ENCODE peak calls at places on chromosome 15, in nine cellular contexts. Q is foreskin fibroblast, V is cardiac fibroblast, F is HepG2, A is epithelial cell of proximal tubule, C is ovary, S is dorsolateral prefrontal cortex, W is choroid plexus epithelial cell, U is Peyer's patch. O is an unnamed sample.

GRCh38 chr15:63487076-63487757 is 17.2 kb upstream of the USP3 start:
- DNase-seq in W (peak), A (no peak), U (peak), Q (no peak), C (peak), V (peak), S (peak), F (peak), O (peak)

GRCh38 chr15:81848701-81849100 is 197.1 kb downstream of the MEX3B start:
- DNase-seq in V (no peak), U (no peak), W (no peak), Q (no peak), F (no peak), S (no peak), A (no peak), C (no peak), O (no peak)

GRCh38 chr15:101477851-101478353 is 11.6 kb downstream of the PCSK6 start:
- DNase-seq in A (no peak), W (no peak), Q (no peak), U (no peak), V (no peak), C (peak), F (no peak), S (no peak), O (no peak)

GRCh38 chr15:94674251-94674650 is 442.9 kb downstream of the MCTP2 start:
- DNase-seq in W (no peak), C (peak), U (no peak), A (no peak), S (peak), Q (no peak), V (peak), F (no peak), O (peak)

GRCh38 chr15:62928242-62928995 is 114.1 kb upstream of the TPM1 start:
- DNase-seq in Q (peak), V (peak), C (no peak), U (no peak), W (peak), S (peak), F (peak), A (peak), O (peak)

GRCh38 chr15:71586463-71586862 is 223.9 kb upstream of the NR2E3 start:
- DNase-seq in V (no peak), Q (no peak), F (no peak), C (no peak), S (no peak), A (no peak), W (no peak), U (no peak), O (no peak)

GRCh38 chr15:49904296-49904695 is 214.7 kb downstream of the ATP8B4 start:
- DNase-seq in C (no peak), A (no peak), V (no peak), F (no peak), U (no peak), S (no peak), Q (no peak), W (no peak), O (no peak)

GRCh38 chr15:40949756-40950207 is 3.5 kb upstream of the CHAC1 start:
- DNase-seq in W (no peak), S (no peak), F (peak), V (peak), C (no peak), U (peak), Q (no peak), A (no peak), O (no peak)

GRCh38 chr15:38864827-38865604 is 300.4 kb upstream of the RASGRP1 start:
- DNase-seq in V (peak), F (no peak), S (no peak), W (peak), U (no peak), C (peak), A (no peak), Q (peak), O (no peak)

GRCh38 chr15:64249406-64249805 is 86.6 kb upstream of the PPIB start:
- DNase-seq in S (no peak), W (no peak), C (no peak), V (no peak), U (no peak), A (peak), F (no peak), Q (no peak), O (peak)

GRCh38 chr15:33722005-33722672 is 246.2 kb upstream of the CHRM5 start:
- DNase-seq in S (no peak), F (no peak), W (peak), V (peak), A (peak), Q (peak), C (no peak), U (no peak), O (peak)

GRCh38 chr15:38002883-38003477 is 68.5 kb downstream of the TMCO5A start:
- DNase-seq in Q (peak), U (no peak), F (peak), C (no peak), S (no peak), V (peak), A (peak), W (peak), O (peak)

GRCh38 chr15:41772720-41773331 is 1.5 kb upstream of the MAPKBP1 start:
- DNase-seq in U (no peak), V (peak), W (peak), F (peak), A (no peak), Q (peak), C (no peak), S (peak), O (peak)

GRCh38 chr15:38526158-38526557 is 38.5 kb downstream of the RASGRP1 start:
- DNase-seq in F (no peak), A (no peak), C (no peak), V (no peak), S (no peak), U (no peak), W (no peak), Q (no peak), O (no peak)

GRCh38 chr15:75920079-75920478 is 16.4 kb downstream of the FBXO22 start:
- DNase-seq in C (no peak), Q (peak), A (no peak), F (peak), U (no peak), W (peak), S (no peak), V (no peak), O (no peak)

GRCh38 chr15:26901036-26901435 is 34.2 kb downstream of the GABRA5 start:
- DNase-seq in A (no peak), Q (no peak), S (no peak), V (no peak), C (no peak), U (no peak), F (no peak), W (no peak), O (no peak)

GRCh38 chr15:70195808-70196304 is 98.1 kb upstream of the TLE3 start:
- DNase-seq in A (no peak), U (no peak), C (peak), W (peak), Q (peak), V (peak), S (peak), F (peak), O (peak)

GRCh38 chr15:95263751-95264150 is 1032.4 kb downstream of the MCTP2 start:
- DNase-seq in S (no peak), U (no peak), F (no peak), Q (no peak), V (no peak), W (no peak), C (no peak), A (no peak), O (no peak)

GRCh38 chr15:56582785-56583184 is 117.8 kb upstream of the MNS1 start:
- DNase-seq in F (no peak), W (no peak), S (no peak), U (no peak), C (no peak), V (no peak), Q (no peak), A (no peak), O (no peak)

GRCh38 chr15:36644156-36644896 is 64.9 kb downstream of the CDIN1 start:
- DNase-seq in S (no peak), F (no peak), C (no peak), W (no peak), U (no peak), Q (no peak), A (no peak), V (no peak), O (no peak)

GRCh38 chr15:100653608-100654007 is 51.2 kb downstream of the ASB7 start:
- DNase-seq in Q (no peak), U (no peak), S (no peak), A (no peak), W (no peak), C (no peak), F (no peak), V (peak), O (no peak)

GRCh38 chr15:60548101-60548500 is 69.2 kb upstream of the ICE2 start:
- DNase-seq in V (no peak), S (no peak), F (no peak), W (no peak), C (no peak), A (peak), Q (no peak), U (no peak), O (no peak)

GRCh38 chr15:64865998-64866520 is 24.3 kb downstream of the PLEKHO2 start:
- DNase-seq in F (no peak), C (peak), Q (peak), V (peak), A (no peak), W (peak), U (no peak), S (no peak), O (peak)

GRCh38 chr15:88465633-88466219 is 1.5 kb downstream of the MRPL46 start:
- DNase-seq in F (peak), W (peak), A (peak), U (no peak), C (no peak), V (peak), Q (peak), S (no peak), O (peak)

GRCh38 chr15:52730163-52730562 is 51.0 kb upstream of the ATOSA start:
- DNase-seq in V (peak), F (no peak), A (no peak), U (no peak), W (peak), Q (peak), C (no peak), S (no peak), O (peak)

GRCh38 chr15:40754574-40754882 is 526 bp downstream of the RMDN3 start:
- DNase-seq in W (peak), V (no peak), S (no peak), C (peak), F (no peak), Q (no peak), A (no peak), U (peak), O (peak)

GRCh38 chr15:91407237-91407889 is 307.3 kb downstream of the SV2B start:
- DNase-seq in C (no peak), W (peak), Q (no peak), S (no peak), V (no peak), A (peak), U (no peak), F (no peak), O (peak)

GRCh38 chr15:45719490-45719889 is 84.7 kb downstream of the SQOR start:
- DNase-seq in V (peak), Q (no peak), C (no peak), A (no peak), U (no peak), F (no peak), W (peak), S (no peak), O (no peak)

GRCh38 chr15:77515613-77516012 is 94.9 kb downstream of the HMG20A start:
- DNase-seq in Q (no peak), U (no peak), A (no peak), F (no peak), S (no peak), W (no peak), C (no peak), V (no peak), O (no peak)

GRCh38 chr15:50562735-50563640 is 16.5 kb upstream of the USP50 start:
- DNase-seq in F (no peak), A (no peak), C (no peak), V (peak), S (no peak), Q (no peak), W (peak), U (no peak), O (peak)

GRCh38 chr15:63292771-63293170 is 15.4 kb downstream of the APH1B start:
- DNase-seq in Q (peak), U (no peak), V (peak), C (no peak), A (peak), F (no peak), W (peak), S (no peak), O (peak)

DNA sequence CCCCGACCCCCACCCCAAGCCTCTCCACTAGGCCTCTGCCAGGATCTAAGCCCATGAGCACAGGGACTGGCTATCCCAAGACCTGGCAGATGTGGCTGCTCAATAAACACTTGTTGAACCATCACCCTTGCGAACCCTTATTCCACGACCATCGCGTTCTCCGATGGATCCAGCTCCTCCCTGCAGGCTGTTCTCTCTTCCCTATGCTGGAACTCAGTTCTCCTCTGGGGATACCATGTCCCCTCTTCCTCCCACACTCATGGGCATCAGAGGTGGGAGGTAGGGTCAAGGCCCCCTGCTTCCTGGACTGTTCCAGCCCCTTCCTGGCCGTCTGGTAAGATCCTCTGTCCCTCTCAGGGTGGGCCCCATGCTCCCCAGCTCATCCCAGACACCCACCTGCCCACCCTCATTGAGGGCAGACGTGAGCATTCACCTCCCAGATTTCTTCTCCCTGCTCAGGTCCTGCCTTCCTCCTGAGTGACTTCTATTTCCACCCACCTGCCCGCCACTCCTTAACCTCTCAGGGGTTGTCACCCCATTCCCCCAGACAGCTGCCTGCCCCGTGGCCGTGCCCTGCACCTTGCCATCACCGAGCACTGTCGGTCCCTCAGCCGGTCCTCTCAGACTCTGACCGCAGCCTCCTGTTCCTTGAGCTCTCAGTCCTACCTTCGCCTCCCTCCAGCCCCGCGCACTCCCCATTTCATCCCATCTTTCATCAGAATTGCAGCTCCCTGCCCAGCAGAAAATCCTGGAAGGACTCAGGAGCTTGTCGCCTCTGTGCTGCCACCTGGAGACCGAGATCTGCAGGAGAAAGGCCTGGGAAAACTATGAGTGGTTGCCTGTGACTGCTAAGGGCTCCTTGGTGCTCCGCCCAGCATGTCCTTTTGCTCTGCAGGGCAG is 42.0 kb downstream of the PML start:
- DNase-seq in Q (peak), F (peak), A (no peak), W (peak), U (no peak), S (peak), V (peak), C (peak), O (peak)
- TF ChIP-seq CTCF in Q (peak), F (peak), A (peak), W (peak), U (peak), S (peak), V (peak), C (no peak), O (peak)

GRCh38 chr15:97995881-97996603 is 35.5 kb downstream of the ARRDC4 start:
- DNase-seq in W (peak), F (no peak), S (no peak), U (peak), Q (no peak), C (no peak), V (no peak), A (no peak), O (peak)
- H3K4me3 ChIP-seq in W (no peak), F (no peak), S (no peak), U (no peak), Q (no peak), C (no peak), V (no peak), A (no peak), O (no peak)

GRCh38 chr15:59377940-59378339 is 5.3 kb upstream of the MYO1E start:
- DNase-seq in Q (no peak), V (no peak), S (no peak), C (no peak), A (no peak), W (no peak), F (no peak), U (no peak), O (no peak)

GRCh38 chr15:59378855-59379254 is 6.2 kb upstream of the MYO1E start:
- DNase-seq in Q (no peak), V (no peak), F (no peak), U (no peak), C (no peak), S (no peak), W (no peak), A (no peak), O (no peak)

GRCh38 chr15:59379524-59379923 is 6.9 kb upstream of the MYO1E start:
- DNase-seq in S (no peak), W (no peak), V (no peak), Q (no peak), F (no peak), U (no peak), C (no peak), A (no peak), O (no peak)

GRCh38 chr15:59373215-59373614 is 544 bp upstream of the MYO1E start:
- DNase-seq in F (no peak), A (no peak), V (no peak), U (no peak), S (no peak), Q (no peak), C (no peak), W (no peak), O (no peak)

GRCh38 chr15:59376735-59377134 is 4.1 kb upstream of the MYO1E start:
- DNase-seq in V (peak), A (no peak), Q (no peak), C (no peak), W (peak), U (no peak), S (no peak), F (no peak), O (peak)
- TF ChIP-seq CTCF in V (no peak), A (peak), Q (peak), C (no peak), W (peak), U (peak), S (no peak), F (no peak), O (peak)

DNA sequence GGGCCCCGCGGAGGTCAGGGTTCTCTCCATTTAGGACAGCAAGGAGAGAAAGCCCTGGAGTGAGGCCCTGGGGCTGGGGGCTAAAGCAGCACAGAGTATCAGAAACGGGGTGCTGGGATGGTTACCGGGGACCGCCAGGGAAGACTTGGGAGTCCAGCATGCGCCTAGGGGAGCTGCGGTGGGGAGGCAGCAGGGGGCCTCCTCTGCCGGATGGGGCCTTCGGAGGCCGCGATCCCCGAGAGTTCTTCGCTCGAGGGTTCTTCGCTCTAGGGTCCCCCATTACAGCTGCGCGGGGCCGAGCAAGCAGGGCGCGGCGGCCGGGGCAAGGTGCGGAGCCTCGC is 515 bp upstream of the APBA2 start:
- DNase-seq in F (no peak), Q (no peak), C (no peak), A (no peak), W (no peak), U (no peak), V (no peak), S (no peak), O (no peak)
- H3K4me3 ChIP-seq in F (peak), Q (peak), C (no peak), A (peak), W (peak), U (peak), V (peak), S (peak), O (peak)

GRCh38 chr15:98428253-98428989 is 219.9 kb upstream of the IGF1R start:
- DNase-seq in C (peak), Q (peak), A (peak), U (peak), V (peak), F (peak), W (peak), S (peak), O (peak)
- TF ChIP-seq CTCF in C (peak), Q (peak), A (peak), U (peak), V (peak), F (peak), W (peak), S (peak), O (peak)

GRCh38 chr15:99251436-99251821 is at the start of gene LRRC28:
- DNase-seq in U (no peak), S (no peak), Q (no peak), A (no peak), F (peak), C (no peak), W (no peak), V (no peak), O (no peak)

GRCh38 chr15:99249270-99249817 is at the start of gene TTC23:
- DNase-seq in U (no peak), A (peak), W (peak), F (peak), V (peak), Q (peak), C (no peak), S (no peak), O (peak)

GRCh38 chr15:99248000-99248727 is 1.2 kb downstream of the TTC23 start:
- DNase-seq in U (no peak), W (no peak), F (no peak), A (no peak), Q (no peak), C (no peak), V (no peak), S (no peak), O (no peak)

GRCh38 chr15:99250494-99251435 is 516 bp upstream of the LRRC28 start:
- DNase-seq in Q (peak), A (peak), S (peak), W (peak), V (peak), U (peak), C (peak), F (peak), O (peak)

GRCh38 chr15:99250001-99250400 is 620 bp upstream of the TTC23 start:
- DNase-seq in V (no peak), U (no peak), Q (no peak), A (no peak), W (no peak), C (no peak), S (no peak), F (no peak), O (no peak)
- H3K4me3 ChIP-seq in V (no peak), U (no peak), Q (peak), A (peak), W (peak), C (peak), S (peak), F (peak), O (peak)